ENCODE peak calls at places on chromosomes 16 and 17, in five cellular contexts. P is HEK293T, H is globus pallidus, X is A172, I is NCI-H1092 treated with DMSO at 0.1 percent for 48 hours. C is an unnamed sample.

GRCh38 chr17:17119106-17119505 is 76.8 kb downstream of the MPRIP start:
- DNase-seq in P (no peak), H (no peak), X (no peak), I (no peak), C (no peak)

GRCh38 chr17:61470530-61471136 is 18.4 kb downstream of the TBX4 start:
- DNase-seq in P (no peak), H (no peak), X (no peak), I (no peak), C (no peak)

GRCh38 chr17:75695141-75695829 is 26.0 kb upstream of the ITGB4 start:
- DNase-seq in P (no peak), H (no peak), X (peak; percentile 79), I (no peak), C (no peak)

GRCh38 chr16:17446661-17447060 is 24.1 kb downstream of the XYLT1 start:
- DNase-seq in P (no peak), H (no peak), X (no peak), I (no peak), C (no peak)

GRCh38 chr16:86294535-86294934 is 215.8 kb upstream of the FOXF1 start:
- DNase-seq in P (no peak), H (no peak), X (no peak), I (no peak), C (no peak)

GRCh38 chr17:78423961-78424747 is 45.7 kb downstream of the PGS1 start:
- DNase-seq in P (no peak), H (no peak), X (no peak), I (no peak), C (no peak)

GRCh38 chr16:89081556-89081955 is 12.1 kb upstream of the ACSF3 start:
- DNase-seq in P (no peak), H (no peak), X (no peak), I (no peak), C (no peak)

GRCh38 chr17:14261406-14261805 is 24.7 kb upstream of the CDRT15 start:
- DNase-seq in P (no peak), H (no peak), X (no peak), I (no peak), C (no peak)

GRCh38 chr17:48460055-48460454 is 30.0 kb upstream of the SKAP1 start:
- DNase-seq in P (no peak), H (no peak), X (no peak), I (no peak), C (no peak)

GRCh38 chr16:85462405-85463227 is 150.5 kb upstream of the GSE1 start:
- DNase-seq in P (peak; percentile 63), H (no peak), X (no peak), I (peak; percentile 95), C (no peak)

GRCh38 chr16:55480228-55480655 is 1.2 kb downstream of the MMP2 start:
- DNase-seq in P (no peak), H (peak; percentile 47), X (peak; percentile 34), I (no peak), C (no peak)

GRCh38 chr17:21161498-21162393 is 35.0 kb downstream of the DHRS7B start:
- DNase-seq in P (no peak), H (no peak), X (no peak), I (no peak), C (no peak)

GRCh38 chr16:3729161-3730112 is 12.1 kb upstream of the TRAP1 start:
- DNase-seq in P (no peak), H (no peak), X (no peak), I (no peak), C (no peak)

GRCh38 chr17:77882481-77883212 is 75.9 kb upstream of the TNRC6C start:
- DNase-seq in P (no peak), H (peak; percentile 85), X (peak; percentile 90), I (no peak), C (peak; percentile 69)

GRCh38 chr16:85002643-85003042 is 8.7 kb downstream of the ZDHHC7 start:
- DNase-seq in P (no peak), H (peak; percentile 42), X (no peak), I (no peak), C (peak; percentile 49)

GRCh38 chr17:28041844-28042656 is 427 bp upstream of the NLK start:
- DNase-seq in P (peak; percentile 7), H (no peak), X (peak; percentile 18), I (no peak), C (no peak)

GRCh38 chr16:57277586-57277985 is 6.9 kb downstream of the PLLP start:
- DNase-seq in P (no peak), H (no peak), X (peak; percentile 96), I (no peak), C (peak; percentile 46)

GRCh38 chr16:53865492-53865863 is 161.5 kb downstream of the FTO start:
- DNase-seq in P (no peak), H (peak; percentile 61), X (peak; percentile 33), I (no peak), C (peak; percentile 28)

GRCh38 chr16:64343061-64343819 is 778.6 kb downstream of the CDH11 start:
- DNase-seq in P (no peak), H (no peak), X (no peak), I (no peak), C (no peak)